ENCODE peak calls at places on chromosome 5, in ten cellular contexts. E is Panc1; O is brain microvascular endothelial cell; K is H9; N is OCI-LY7; J is psoas muscle; A is IMR-90; P is heart right ventricle; M is CD8-positive, alpha-beta T cell; X is stomach. G is an unnamed sample.

GRCh38 chr5:7642029-7642428 is 208.9 kb downstream of the CFAP90 start:
- DNase-seq in E (no peak), X (no peak), P (no peak), M (no peak), O (no peak), A (no peak), J (no peak), K (no peak), N (no peak), G (no peak)

GRCh38 chr5:55540024-55540423 is 5.3 kb upstream of the PLPP1 start:
- DNase-seq in E (no peak), O (no peak), X (no peak), P (no peak), N (no peak), K (no peak), J (no peak), M (no peak), A (peak), G (no peak)

GRCh38 chr5:102561894-102562760 is 63.3 kb upstream of the SLCO6A1 start:
- DNase-seq in N (peak), M (no peak), A (peak), X (no peak), O (peak), J (no peak), P (peak), E (no peak), K (peak), G (no peak)

GRCh38 chr5:150517272-150518152 is 9.6 kb downstream of the NDST1 start:
- DNase-seq in E (no peak), N (no peak), M (no peak), P (no peak), A (peak), X (peak), O (peak), J (peak), K (no peak), G (peak)

GRCh38 chr5:1298723-1299510 is 4.0 kb upstream of the TERT start:
- DNase-seq in N (no peak), O (no peak), K (peak), A (no peak), X (no peak), P (no peak), J (no peak), M (no peak), E (no peak), G (no peak)

GRCh38 chr5:37774912-37775483 is 64.8 kb downstream of the GDNF start:
- DNase-seq in N (peak), J (no peak), X (no peak), M (no peak), E (no peak), P (no peak), O (peak), A (peak), K (no peak), G (no peak)

GRCh38 chr5:139523635-139524445 is 37.3 kb upstream of the UBE2D2 start:
- DNase-seq in X (no peak), J (no peak), E (no peak), O (no peak), N (no peak), K (peak), P (no peak), A (no peak), M (no peak), G (no peak)

GRCh38 chr5:141992349-141992963 is 20.4 kb downstream of the GNPDA1 start:
- DNase-seq in E (no peak), K (no peak), M (peak), P (peak), A (peak), O (peak), X (peak), N (peak), J (peak), G (peak)

GRCh38 chr5:68408345-68408871 is 192.9 kb downstream of the PIK3R1 start:
- DNase-seq in A (no peak), N (no peak), O (no peak), M (no peak), X (no peak), E (no peak), K (no peak), J (no peak), P (no peak), G (no peak)

GRCh38 chr5:172187118-172188032 is 649 bp downstream of the STK10 start:
- DNase-seq in N (peak), X (peak), E (no peak), K (peak), J (peak), O (peak), A (peak), M (peak), P (peak), G (peak)

GRCh38 chr5:90878549-90879196 is 320.1 kb downstream of the ADGRV1 start:
- DNase-seq in P (peak), N (no peak), E (no peak), K (no peak), O (peak), X (no peak), J (no peak), M (no peak), A (peak), G (peak)

GRCh38 chr5:138468133-138468965 is 3.1 kb downstream of the EGR1 start:
- DNase-seq in X (no peak), J (no peak), N (no peak), K (no peak), A (peak), M (no peak), O (no peak), E (no peak), P (no peak), G (no peak)

GRCh38 chr5:11047625-11048024 is 286.6 kb upstream of the DAP start:
- DNase-seq in E (no peak), N (no peak), A (no peak), O (no peak), M (no peak), P (no peak), X (no peak), J (no peak), K (no peak), G (no peak)

GRCh38 chr5:98258939-98259338 is 514.5 kb upstream of the RGMB start:
- DNase-seq in O (no peak), P (no peak), X (no peak), J (no peak), M (no peak), N (no peak), K (no peak), A (no peak), E (no peak), G (no peak)

GRCh38 chr5:14580037-14581034 is 1.3 kb upstream of the OTULINL start:
- DNase-seq in O (no peak), K (no peak), M (no peak), N (no peak), X (no peak), E (no peak), A (no peak), J (no peak), P (no peak), G (no peak)

GRCh38 chr5:124104344-124104743 is 592.4 kb downstream of the CSNK1G3 start:
- DNase-seq in O (no peak), P (no peak), M (no peak), E (no peak), K (no peak), A (no peak), X (no peak), J (no peak), N (no peak), G (no peak)

GRCh38 chr5:68196876-68197275 is 18.7 kb upstream of the PIK3R1 start:
- DNase-seq in X (no peak), A (no peak), M (no peak), O (no peak), J (no peak), E (no peak), K (no peak), P (peak), N (peak), G (no peak)

GRCh38 chr5:179369530-179369884 is 24.2 kb upstream of the ADAMTS2 start:
- DNase-seq in X (no peak), K (no peak), N (no peak), M (no peak), O (no peak), E (no peak), P (no peak), J (no peak), A (no peak), G (no peak)

GRCh38 chr5:138789771-138790242 is 36.6 kb downstream of the CTNNA1 start:
- DNase-seq in M (no peak), P (no peak), E (peak), O (peak), N (peak), A (peak), X (no peak), K (no peak), J (no peak), G (peak)

GRCh38 chr5:123617561-123617960 is 105.6 kb downstream of the CSNK1G3 start:
- DNase-seq in J (no peak), X (no peak), N (no peak), M (no peak), A (no peak), O (no peak), K (no peak), P (no peak), E (no peak), G (no peak)

GRCh38 chr5:74403771-74404170 is 236.8 kb downstream of the ENC1 start:
- DNase-seq in J (no peak), E (no peak), P (no peak), A (no peak), K (no peak), M (no peak), X (no peak), O (no peak), N (no peak), G (no peak)

GRCh38 chr5:33423018-33423630 is 17.6 kb upstream of the TARS1 start:
- DNase-seq in M (no peak), P (no peak), O (no peak), J (no peak), E (peak), N (peak), X (no peak), A (peak), K (no peak), G (peak)

GRCh38 chr5:123538670-123539459 is 26.9 kb downstream of the CSNK1G3 start:
- DNase-seq in K (no peak), M (no peak), J (no peak), E (no peak), N (no peak), X (no peak), O (peak), A (no peak), P (no peak), G (no peak)

GRCh38 chr5:139140631-139141071 is 57.5 kb downstream of the SIL1 start:
- DNase-seq in J (no peak), O (no peak), P (no peak), M (no peak), K (no peak), A (peak), N (no peak), X (no peak), E (no peak), G (no peak)

GRCh38 chr5:145887217-145887616 is 14.4 kb upstream of the GRXCR2 start:
- DNase-seq in M (no peak), O (no peak), X (no peak), K (no peak), J (no peak), E (no peak), A (no peak), P (no peak), N (no peak), G (no peak)

GRCh38 chr5:145889611-145890010 is 16.8 kb upstream of the GRXCR2 start:
- DNase-seq in M (no peak), P (no peak), X (no peak), O (no peak), A (no peak), K (no peak), N (no peak), J (no peak), E (no peak), G (no peak)

GRCh38 chr5:145887976-145888574 is 15.3 kb upstream of the GRXCR2 start:
- DNase-seq in K (peak), J (no peak), X (peak), P (peak), N (peak), O (peak), A (peak), M (no peak), E (peak), G (peak)
- TF ChIP-seq CTCF in K (peak), J (peak), X (peak), P (no peak), N (peak), O (peak), A (peak), M (no peak), E (peak), G (peak)

DNA sequence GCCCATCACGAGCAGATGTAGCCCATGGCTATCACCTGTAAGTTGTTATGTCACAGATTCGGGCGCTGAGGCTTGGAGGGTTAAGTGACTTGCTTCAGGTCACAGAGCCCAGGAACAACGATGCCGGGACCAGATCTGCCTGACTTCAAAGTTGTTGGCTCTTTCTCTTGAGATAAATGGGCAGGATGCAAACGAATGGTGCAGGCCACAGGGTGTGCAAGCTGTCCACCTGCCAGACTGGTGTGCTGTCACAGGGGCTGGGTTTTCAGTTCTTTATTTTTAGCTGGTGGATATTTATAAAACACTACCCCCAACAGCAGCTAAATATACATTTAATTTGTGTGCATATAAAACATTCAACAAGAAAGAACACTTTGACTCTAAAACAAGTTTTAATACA is 17.7 kb upstream of the PHYKPL start:
- DNase-seq in J (no peak), E (no peak), X (no peak), O (no peak), P (no peak), N (peak), A (no peak), M (no peak), K (no peak), G (no peak)
- H3K27ac ChIP-seq in J (no peak), E (no peak), X (no peak), O (no peak), P (no peak), N (no peak), A (no peak), M (peak), K (no peak), G (no peak)

DNA sequence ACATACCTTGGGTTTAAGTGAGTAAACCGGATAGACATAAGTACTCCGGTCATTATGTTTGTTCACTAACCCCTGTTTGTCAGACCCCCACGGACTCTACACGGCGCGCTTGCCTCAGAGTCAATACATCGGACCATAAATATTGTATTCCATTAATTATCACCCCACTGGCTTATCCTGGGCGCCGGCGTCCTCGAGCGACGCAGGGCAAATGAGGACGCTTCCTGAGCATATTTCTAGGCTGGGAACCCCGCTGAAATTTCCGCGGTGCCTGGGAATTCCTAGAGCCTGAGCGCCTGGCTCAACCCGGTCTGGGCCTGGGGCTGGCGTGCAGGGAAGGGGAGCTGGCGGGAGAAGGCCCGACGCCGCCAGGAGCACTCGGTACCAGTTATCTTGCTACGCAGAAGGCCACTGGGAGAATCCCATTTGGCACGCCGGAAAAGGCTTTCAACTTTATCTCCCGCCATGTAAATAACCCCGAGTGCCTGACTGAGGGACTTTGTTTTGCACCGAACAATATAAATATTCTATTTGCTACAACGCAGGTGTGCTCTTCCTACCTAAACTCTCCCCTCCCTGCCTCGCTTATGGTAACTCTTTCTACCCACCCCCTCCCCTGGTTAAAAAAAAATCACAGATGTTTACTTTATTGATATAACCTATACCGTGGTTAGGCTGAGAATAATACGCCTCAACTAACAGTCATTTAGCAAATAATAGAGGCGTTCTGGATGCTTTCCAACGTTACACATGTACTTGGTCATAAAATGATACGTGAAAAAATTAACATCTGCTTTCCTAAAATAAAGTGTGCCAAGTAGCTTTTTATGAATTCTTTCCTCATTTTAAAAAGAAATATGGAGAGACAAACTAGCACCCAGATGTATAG is 19.5 kb downstream of the NR2F1 start:
- DNase-seq in P (no peak), M (no peak), J (no peak), X (no peak), A (peak), E (no peak), K (peak), N (no peak), O (no peak), G (no peak)
- TF ChIP-seq CTCF in P (no peak), M (no peak), J (no peak), X (no peak), A (no peak), E (no peak), K (no peak), N (no peak), O (no peak), G (no peak)

DNA sequence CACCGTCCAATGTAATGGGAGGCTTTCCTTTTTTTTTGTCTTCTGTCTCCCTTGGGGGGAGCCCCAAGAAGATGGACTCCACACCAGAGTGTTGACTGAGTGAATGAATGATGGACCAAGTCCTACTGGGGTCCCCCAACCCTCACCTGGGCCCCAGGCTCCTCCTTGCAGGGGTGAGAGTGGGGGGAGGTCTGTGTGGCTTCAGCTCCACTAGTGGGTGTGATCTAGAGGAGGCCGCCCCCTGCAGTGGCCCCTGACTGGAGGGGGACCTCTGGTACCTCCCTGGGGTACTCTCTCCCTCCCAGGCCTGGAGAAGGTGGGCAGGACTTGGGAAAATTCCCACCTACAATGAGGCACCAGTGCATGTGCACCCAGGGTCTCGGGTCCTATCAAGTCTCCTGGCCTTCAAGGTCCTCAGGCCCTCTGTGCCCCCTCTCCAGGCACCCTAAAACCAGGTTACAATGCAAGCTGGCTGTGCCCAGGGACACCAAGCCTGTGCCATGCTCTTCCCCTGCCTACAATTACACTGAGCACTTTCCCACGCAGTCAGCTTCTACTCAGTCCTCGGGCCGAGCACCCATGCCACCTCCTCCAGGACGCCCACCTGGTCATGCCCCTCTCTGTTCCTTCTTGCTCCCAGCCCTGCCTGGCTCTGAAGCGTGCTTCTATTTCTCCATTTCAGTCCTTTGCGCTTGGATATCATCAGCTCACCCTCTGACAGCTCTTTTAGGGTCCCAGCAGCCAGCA is 117.2 kb upstream of the PHYKPL start:
- DNase-seq in O (no peak), P (no peak), J (no peak), K (no peak), A (no peak), N (no peak), E (no peak), M (no peak), X (no peak), G (no peak)
- H3K27ac ChIP-seq in O (no peak), P (no peak), J (no peak), K (no peak), A (no peak), N (no peak), E (no peak), M (no peak), X (no peak), G (peak)

GRCh38 chr5:125412561-125413535 is 666.4 kb upstream of the ZNF608 start:
- DNase-seq in P (peak), M (no peak), J (peak), X (peak), O (peak), E (no peak), A (peak), K (peak), N (peak), G (peak)
- TF ChIP-seq CTCF in P (no peak), M (no peak), J (peak), X (no peak), O (peak), E (peak), A (peak), K (peak), N (peak), G (peak)

GRCh38 chr5:52961238-52961637 is 27.9 kb upstream of the ITGA2 start:
- DNase-seq in M (no peak), P (no peak), J (no peak), O (no peak), N (no peak), A (no peak), X (no peak), E (no peak), K (no peak), G (peak)
- H3K27ac ChIP-seq in M (no peak), P (no peak), J (no peak), O (no peak), N (no peak), A (no peak), X (no peak), E (no peak), K (no peak), G (no peak)

G was measured in RWPE1.